ENCODE peak calls at places on chromosomes 12 and 14, in four cellular contexts. E, J, Z and V are unnamed samples. For H3K27me3, the result is how much of the 10 kb centered on the place peaks cover.

GRCh38 chr12:7907009-7907408 is 29.0 kb downstream of the SLC2A3 start:
- DNase-seq in E (peak), Z (peak), J (peak), V (peak)

GRCh38 chr14:90693413-90693812 is 122.8 kb downstream of the TTC7B start:
- DNase-seq in J (no peak), Z (no peak), E (no peak), V (no peak)

GRCh38 chr14:68552597-68552996 is 240.3 kb downstream of the ZFP36L1 start:
- DNase-seq in E (no peak), Z (no peak), J (peak), V (no peak)

GRCh38 chr14:104298458-104298857 is 160.1 kb downstream of the KIF26A start:
- DNase-seq in E (no peak), J (no peak), Z (no peak), V (no peak)

GRCh38 chr12:126950266-126950665 is 1316.7 kb upstream of the TMEM132C start:
- DNase-seq in Z (no peak), E (no peak), J (no peak), V (no peak)

GRCh38 chr12:24482882-24483604 is 465.9 kb downstream of the BCAT1 start:
- DNase-seq in J (peak), E (no peak), Z (no peak), V (no peak)

GRCh38 chr12:30146561-30146960 is 362.8 kb upstream of the TMTC1 start:
- DNase-seq in Z (no peak), E (no peak), J (no peak), V (no peak)

GRCh38 chr14:104805326-104805678 is 4.4 kb downstream of the ZBTB42 start:
- DNase-seq in Z (no peak), J (peak), E (no peak), V (peak)

GRCh38 chr14:48568688-48569087 is 893.3 kb upstream of the MDGA2 start:
- DNase-seq in E (no peak), J (peak), Z (no peak), V (no peak)

GRCh38 chr12:124376435-124376834 is 81.5 kb downstream of the RFLNA start:
- DNase-seq in Z (no peak), E (no peak), J (no peak), V (no peak)

DNA sequence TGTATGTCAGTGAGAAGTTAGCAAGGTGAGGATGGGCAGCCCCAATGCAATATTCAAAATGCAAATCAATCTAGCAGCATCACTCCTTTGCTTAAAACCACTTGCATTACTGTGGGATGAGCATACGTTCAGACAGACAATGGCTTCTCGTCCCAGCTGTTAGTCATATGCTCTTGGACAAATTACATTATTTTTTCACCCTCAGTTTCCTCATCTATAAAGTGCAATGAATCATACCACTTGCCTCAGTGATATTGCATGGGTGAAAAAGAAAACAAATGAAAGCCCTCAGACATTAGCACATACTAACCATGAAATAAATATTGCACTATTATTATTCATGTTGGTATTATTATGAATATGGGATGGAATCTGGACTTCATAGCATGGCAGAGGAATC is 132.3 kb downstream of the C12orf75 start:
- DNase-seq in J (peak), E (no peak), Z (no peak), V (no peak)
- H3K27me3 ChIP-seq in J (under half), E (under half), Z (under half), V (under half)

DNA sequence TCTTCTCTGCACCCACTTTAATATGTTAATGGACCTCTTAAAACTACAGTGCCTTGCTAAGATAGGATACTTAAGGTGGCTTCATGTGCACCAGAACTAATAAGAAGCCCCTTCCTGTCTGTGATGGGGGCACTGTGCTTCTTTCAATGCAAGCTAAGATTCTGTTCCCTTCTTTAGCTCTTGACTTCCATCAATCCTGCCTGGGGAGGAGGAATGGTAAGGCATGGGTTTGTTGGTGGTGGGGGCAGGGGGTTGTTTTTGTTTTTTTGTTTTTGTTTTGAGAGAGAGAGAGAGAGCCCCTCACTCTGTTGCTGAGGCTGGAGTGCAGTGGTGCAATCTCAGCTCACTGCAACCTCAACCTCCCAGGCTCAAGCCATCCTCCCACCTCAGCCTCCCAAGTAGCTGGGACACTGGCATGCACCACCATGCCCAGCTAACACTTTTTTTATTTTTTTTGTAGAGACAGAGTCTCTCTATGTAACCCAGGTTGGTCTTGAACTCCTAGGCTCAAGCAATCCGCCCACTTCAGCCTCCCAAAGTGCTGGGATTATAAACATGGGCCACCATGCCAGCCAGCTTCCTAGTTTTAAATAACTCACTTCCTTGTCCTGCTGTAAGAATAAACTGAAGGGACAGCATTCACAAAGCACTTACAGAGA is 4.5 kb upstream of the KRT3 start:
- DNase-seq in Z (no peak), J (no peak), E (no peak), V (no peak)
- H3K4me3 ChIP-seq in Z (no peak), J (no peak), E (no peak), V (no peak)

DNA sequence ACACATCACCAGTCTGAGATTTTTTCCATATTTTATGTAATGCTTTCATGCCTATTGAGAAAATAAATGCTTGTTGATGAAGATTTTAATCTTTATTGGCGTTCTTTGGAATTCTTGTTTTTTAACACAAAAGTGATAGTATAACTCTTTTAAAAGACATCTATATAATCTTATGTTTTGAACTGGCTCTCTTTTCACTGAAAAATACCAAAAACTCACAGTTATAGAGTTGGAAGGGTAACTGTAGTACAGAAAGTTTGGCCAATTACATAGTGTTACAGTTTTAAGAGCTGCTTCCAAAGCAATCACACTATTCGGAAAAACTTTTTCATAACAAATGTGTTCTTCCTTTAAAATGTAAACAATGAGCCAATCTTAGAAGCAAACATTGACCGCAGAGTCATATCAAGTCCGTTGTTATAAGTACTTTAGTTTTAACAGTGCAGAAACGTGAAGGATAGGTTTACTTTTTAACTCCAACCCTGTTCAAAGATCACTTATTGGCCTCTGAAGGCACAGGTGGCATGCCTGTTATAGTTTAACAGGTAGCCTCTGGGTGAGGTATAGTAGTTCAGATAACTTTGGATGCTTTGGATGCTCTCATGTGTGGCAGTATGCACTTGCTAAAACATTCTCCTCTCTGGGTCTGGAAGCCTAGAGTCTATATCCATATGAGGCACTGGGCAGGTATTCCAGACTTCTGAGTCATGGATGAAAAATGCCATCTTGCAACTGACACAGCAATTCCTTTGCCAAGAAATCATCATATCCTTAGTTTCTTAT is 12.1 kb upstream of the NTN4 start:
- DNase-seq in E (peak), Z (no peak), J (peak), V (no peak)
- H3K27me3 ChIP-seq in E (under half), Z (under half), J (under half), V (under half)

GRCh38 chr12:130838951-130839769 is at the start of gene STX2:
- DNase-seq in Z (peak), J (peak), E (peak), V (peak)

GRCh38 chr12:130838284-130838950 is 633 bp downstream of the STX2 start:
- DNase-seq in E (peak), J (no peak), Z (peak), V (peak)

GRCh38 chr12:130835011-130835410 is 4.0 kb downstream of the STX2 start:
- DNase-seq in J (no peak), E (no peak), Z (peak), V (no peak)

GRCh38 chr12:130835436-130835835 is 3.6 kb downstream of the STX2 start:
- DNase-seq in J (no peak), E (no peak), Z (peak), V (no peak)

GRCh38 chr12:130839770-130840355 is 813 bp upstream of the STX2 start:
- DNase-seq in J (no peak), E (no peak), Z (no peak), V (no peak)
- H3K4me3 ChIP-seq in J (peak), E (no peak), Z (no peak), V (no peak)

GRCh38 chr12:65125247-65125646 is 4.1 kb upstream of the WIF1 start:
- DNase-seq in E (no peak), Z (no peak), J (no peak), V (no peak)
- H3K27me3 ChIP-seq in E (under half), Z (half or more), J (under half), V (half or more)

GRCh38 chr12:26369588-26369987 is 174.2 kb downstream of the SSPN start:
- DNase-seq in Z (no peak), E (no peak), J (peak), V (no peak)
- H3K4me3 ChIP-seq in Z (no peak), E (no peak), J (no peak), V (no peak)

GRCh38 chr12:57188090-57188425 is 28.5 kb upstream of the NXPH4 start:
- DNase-seq in J (no peak), Z (no peak), E (no peak), V (no peak)

GRCh38 chr12:57185403-57185802 is 31.2 kb upstream of the NXPH4 start:
- DNase-seq in J (no peak), E (no peak), Z (no peak), V (no peak)

GRCh38 chr12:57187222-57188089 is 29.1 kb upstream of the NXPH4 start:
- DNase-seq in Z (no peak), J (no peak), E (no peak), V (no peak)

GRCh38 chr12:57183939-57184725 is 32.5 kb upstream of the NXPH4 start:
- DNase-seq in Z (no peak), J (no peak), E (no peak), V (no peak)

GRCh38 chr12:57185906-57186508 is 30.6 kb upstream of the NXPH4 start:
- DNase-seq in J (no peak), Z (no peak), E (no peak), V (no peak)
- H3K27me3 ChIP-seq in J (under half), Z (under half), E (under half), V (under half)